ENCODE peak calls at places on chromosome 1, in six cellular contexts. J is occipital lobe, B is right lobe of liver, S is neural progenitor cell, H is activated gamma-delta T cell treated with Interleukin-2 at 50 U/mL for 16 hours, O is T47D. X is an unnamed sample.
A peak's percentile ranks its signal among the peaks of the same experiment; 100 is the strongest.

GRCh38 chr1:25435315-25436103 is 4.8 kb downstream of the MACO1 start:
- DNase-seq in S (no peak), H (no peak), J (no peak), B (peak; percentile 54), O (no peak), X (no peak)

GRCh38 chr1:205458777-205459566 is 3.1 kb upstream of the BLACAT1 start:
- DNase-seq in H (no peak), O (peak; percentile 87), S (peak; percentile 90), B (no peak), J (no peak), X (peak; percentile 54)

GRCh38 chr1:157162345-157162744 is 24.1 kb upstream of the ETV3 start:
- DNase-seq in O (peak; percentile 63), J (no peak), S (no peak), H (no peak), B (no peak), X (no peak)

GRCh38 chr1:8004803-8005573 is 21.1 kb downstream of the ERRFI1 start:
- DNase-seq in S (no peak), H (no peak), B (peak; percentile 80), J (no peak), O (no peak), X (peak; percentile 94)

GRCh38 chr1:172122381-172122780 is 281.1 kb downstream of the DNM3 start:
- DNase-seq in O (no peak), J (no peak), S (no peak), H (no peak), B (no peak), X (no peak)

GRCh38 chr1:162003061-162003824 is 20.4 kb downstream of the OLFML2B start:
- DNase-seq in B (no peak), H (no peak), O (peak; percentile 14), J (no peak), S (no peak), X (no peak)

GRCh38 chr1:60809204-60809985 is 273.0 kb upstream of the NFIA start:
- DNase-seq in O (no peak), H (no peak), S (peak; percentile 50), B (no peak), J (no peak), X (no peak)

GRCh38 chr1:164380893-164381292 is 178.1 kb upstream of the PBX1 start:
- DNase-seq in S (no peak), B (no peak), H (no peak), J (no peak), O (no peak), X (no peak)

GRCh38 chr1:155010211-155010918 is 7.8 kb downstream of the ZBTB7B start:
- DNase-seq in H (no peak), B (no peak), S (no peak), J (no peak), O (no peak), X (no peak)

X was measured in NCI-H460.